ENCODE peak calls at places on chromosomes 7 and 10, in six cellular contexts. Z is upper lobe of left lung, P is K562, E is HepG2, S is A549, W is GM12878. H is an unnamed sample.

GRCh38 chr7:50415844-50416243 is 34.3 kb downstream of the FIGNL1 start:
- ATAC-seq in Z (no peak), P (no peak), E (no peak), S (no peak), W (peak), H (no peak)

GRCh38 chr10:13335881-13336280 is 12.2 kb downstream of the SEPHS1 start:
- ATAC-seq in Z (no peak), P (no peak), E (no peak), S (no peak), W (peak), H (no peak)

GRCh38 chr10:72108811-72109618 is 20.7 kb upstream of the SPOCK2 start:
- ATAC-seq in Z (no peak), P (no peak), E (no peak), S (no peak), W (no peak), H (no peak)

GRCh38 chr7:116273918-116274301 is 63.6 kb downstream of the TES start:
- ATAC-seq in Z (no peak), P (no peak), E (no peak), S (peak), W (no peak), H (no peak)

GRCh38 chr10:68489919-68490318 is 18.1 kb upstream of the DNA2 start:
- ATAC-seq in Z (no peak), P (no peak), E (peak), S (no peak), W (no peak), H (no peak)

GRCh38 chr7:41003031-41003925 is 699.6 kb downstream of the INHBA start:
- ATAC-seq in Z (no peak), P (peak), E (no peak), S (no peak), W (peak), H (no peak)

GRCh38 chr10:86821600-86821999 is 65.2 kb downstream of the BMPR1A start:
- ATAC-seq in Z (peak), P (peak), E (no peak), S (no peak), W (no peak), H (no peak)

GRCh38 chr7:149790146-149790548 is 16.8 kb upstream of the ZNF467 start:
- ATAC-seq in Z (peak), P (peak), E (no peak), S (no peak), W (peak), H (no peak)

GRCh38 chr10:103265712-103266329 is 11.1 kb upstream of the INA start:
- ATAC-seq in Z (peak), P (peak), E (peak), S (peak), W (no peak), H (no peak)

GRCh38 chr7:92749832-92750231 is 86.5 kb downstream of the CDK6 start:
- ATAC-seq in Z (no peak), P (no peak), E (no peak), S (no peak), W (no peak), H (no peak)

GRCh38 chr7:137664846-137665245 is 181.9 kb downstream of the DGKI start:
- ATAC-seq in Z (no peak), P (peak), E (no peak), S (no peak), W (peak), H (no peak)

GRCh38 chr7:88254721-88255120 is 34.9 kb upstream of the SRI start:
- ATAC-seq in Z (no peak), P (no peak), E (no peak), S (peak), W (no peak), H (no peak)

GRCh38 chr7:516606-517456 is 2.8 kb downstream of the PDGFA start:
- ATAC-seq in Z (peak), P (no peak), E (peak), S (no peak), W (no peak), H (peak)

GRCh38 chr7:44563171-44563679 is 10.5 kb downstream of the DDX56 start:
- ATAC-seq in Z (no peak), P (no peak), E (peak), S (no peak), W (no peak), H (no peak)

GRCh38 chr10:33330543-33331019 is 3.9 kb downstream of the NRP1 start:
- ATAC-seq in Z (peak), P (peak), E (peak), S (no peak), W (peak), H (no peak)

GRCh38 chr7:68700414-68700813 is 897.9 kb upstream of the AUTS2 start:
- ATAC-seq in Z (no peak), P (no peak), E (no peak), S (no peak), W (no peak), H (no peak)

GRCh38 chr10:122648599-122649428 is 50.8 kb downstream of the C10orf120 start:
- ATAC-seq in Z (peak), P (peak), E (peak), S (peak), W (peak), H (no peak)

GRCh38 chr10:85137253-85137652 is 808.9 kb downstream of the CCSER2 start:
- ATAC-seq in Z (no peak), P (no peak), E (no peak), S (no peak), W (no peak), H (no peak)

GRCh38 chr10:113540845-113541553 is 11.9 kb upstream of the HABP2 start:
- ATAC-seq in Z (no peak), P (no peak), E (peak), S (no peak), W (no peak), H (no peak)

GRCh38 chr10:104441601-104442000 is 88.0 kb downstream of the CFAP58 start:
- ATAC-seq in Z (peak), P (no peak), E (no peak), S (no peak), W (peak), H (no peak)

GRCh38 chr7:17782216-17782549 is 158.1 kb downstream of the SNX13 start:
- ATAC-seq in Z (no peak), P (no peak), E (no peak), S (no peak), W (no peak), H (no peak)

GRCh38 chr7:50393547-50394252 is 56.5 kb downstream of the FIGNL1 start:
- ATAC-seq in Z (no peak), P (peak), E (no peak), S (peak), W (peak), H (no peak)

GRCh38 chr10:11719496-11719895 is 22.7 kb upstream of the ECHDC3 start:
- ATAC-seq in Z (no peak), P (no peak), E (no peak), S (no peak), W (no peak), H (no peak)

GRCh38 chr7:35420657-35421056 is 166.8 kb upstream of the TBX20 start:
- ATAC-seq in Z (no peak), P (no peak), E (no peak), S (no peak), W (no peak), H (no peak)

GRCh38 chr7:128909605-128910568 is 622 bp downstream of the KCP start:
- ATAC-seq in Z (peak), P (no peak), E (peak), S (no peak), W (no peak), H (peak)

GRCh38 chr7:128906766-128907559 is 3.5 kb downstream of the KCP start:
- ATAC-seq in Z (no peak), P (no peak), E (no peak), S (no peak), W (no peak), H (no peak)

GRCh38 chr7:128911441-128912031 is 1.0 kb upstream of the KCP start:
- ATAC-seq in Z (peak), P (peak), E (peak), S (peak), W (no peak), H (peak)

GRCh38 chr7:128910569-128910945 is at the start of gene KCP:
- ATAC-seq in Z (peak), P (peak), E (no peak), S (no peak), W (no peak), H (no peak)

DNA sequence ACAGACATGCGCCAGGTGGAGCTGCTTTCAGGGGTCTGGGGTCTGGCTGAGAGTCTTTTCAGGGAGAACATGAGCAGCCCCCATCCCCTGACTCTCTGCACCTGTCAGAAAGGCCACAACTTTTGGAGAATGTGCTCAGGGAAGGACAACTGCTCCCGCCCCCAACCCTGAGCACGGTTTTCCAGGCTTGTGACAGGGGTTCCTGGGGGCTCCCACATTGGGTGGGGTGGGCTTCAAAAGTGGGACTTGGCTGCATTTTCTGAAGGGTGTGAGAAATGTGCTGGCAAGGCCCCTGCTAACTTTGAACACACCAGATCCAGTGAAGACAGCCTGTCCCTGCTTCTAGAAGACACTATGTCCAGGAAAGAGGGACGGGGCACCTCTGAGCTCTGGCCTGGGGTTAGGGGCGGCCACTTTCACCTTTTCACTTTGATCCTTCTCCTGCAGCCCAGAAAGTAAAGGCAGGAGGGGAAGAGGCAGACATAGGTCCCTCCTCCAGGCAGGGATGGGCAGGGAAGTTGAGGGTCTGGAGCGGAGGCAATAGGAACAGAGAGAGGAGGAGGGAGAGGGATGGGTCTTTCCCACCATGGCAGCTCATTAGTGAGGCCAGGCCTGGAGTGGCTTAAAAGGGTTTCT is 1.6 kb downstream of the KCP start:
- ATAC-seq in Z (no peak), P (no peak), E (no peak), S (no peak), W (no peak), H (no peak)
- TF ChIP-seq EP300 in Z (no peak), P (no peak), E (no peak), S (no peak), W (no peak), H (no peak)

DNA sequence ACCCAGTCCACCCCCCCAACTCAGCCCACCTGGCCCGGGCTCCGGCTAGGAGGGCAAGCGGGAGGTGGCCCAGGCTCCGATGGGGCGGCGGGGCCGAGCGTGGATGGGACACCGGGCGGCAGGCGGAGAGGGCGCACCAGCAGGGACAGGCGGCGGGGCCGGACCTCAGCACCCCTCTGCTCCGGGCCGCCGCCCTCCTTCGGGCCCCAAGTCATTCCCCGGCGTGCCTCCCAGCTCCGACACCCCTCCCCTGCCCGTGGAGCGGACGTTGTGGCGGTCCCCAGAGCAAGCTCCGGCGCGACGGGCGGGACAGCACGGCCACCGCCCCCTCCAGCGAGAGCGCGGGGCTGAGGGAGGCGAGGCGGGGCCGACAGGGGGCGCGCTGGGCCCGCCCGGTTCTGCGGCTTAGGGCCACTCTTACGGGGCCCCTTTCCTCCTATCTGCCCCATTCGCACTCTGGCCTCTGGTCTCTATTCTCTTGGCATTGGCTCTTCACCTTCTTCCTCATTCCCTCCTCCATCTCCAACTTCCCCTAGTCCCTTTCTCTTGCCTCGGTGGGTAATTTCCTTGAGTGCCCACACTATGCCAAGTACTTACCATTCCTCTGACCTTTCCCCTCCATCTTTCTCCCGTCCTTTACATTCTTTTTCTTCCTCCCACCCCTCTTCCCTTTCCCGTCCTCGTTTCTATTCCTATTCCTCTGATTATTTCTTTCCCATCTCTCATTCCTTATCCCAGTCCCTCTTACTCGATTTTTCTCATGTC is 710 bp upstream of the GBX1 start:
- ATAC-seq in Z (peak), P (peak), E (peak), S (peak), W (peak), H (peak)
- H3K4me3 ChIP-seq in Z (peak), P (peak), E (peak), S (peak), W (no peak), H (peak)

DNA sequence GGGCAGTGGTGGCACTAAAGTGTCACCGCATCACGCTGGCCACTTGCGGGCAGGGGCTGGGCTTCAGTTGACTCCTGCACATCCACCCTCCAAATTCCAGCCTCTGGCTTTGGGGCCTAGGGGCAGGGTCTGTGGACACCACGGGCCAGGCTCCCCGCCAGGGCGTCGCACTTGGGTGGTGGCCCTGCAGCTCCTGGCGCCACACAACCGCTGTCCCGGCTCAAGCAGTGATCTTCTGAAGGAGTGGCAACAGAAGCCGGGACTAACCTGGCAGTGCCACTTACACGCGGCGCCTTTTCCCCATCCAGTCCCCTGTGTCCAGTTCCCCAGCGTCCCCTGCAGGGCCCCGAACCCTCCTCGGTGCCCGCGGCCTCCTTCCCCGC is 134.3 kb upstream of the ZNF92 start:
- ATAC-seq in Z (no peak), P (no peak), E (no peak), S (no peak), W (no peak), H (peak)
- H3K27ac ChIP-seq in Z (peak), P (no peak), E (no peak), S (peak), W (no peak), H (no peak)

GRCh38 chr7:121182902-121183301 is 145.9 kb upstream of the WNT16 start:
- ATAC-seq in Z (no peak), P (no peak), E (no peak), S (no peak), W (no peak), H (no peak)
- TF ChIP-seq EP300 in Z (no peak), P (no peak), E (no peak), S (no peak), W (no peak), H (no peak)

GRCh38 chr10:5525581-5526271 is 965 bp downstream of the CALML3 start:
- ATAC-seq in Z (no peak), P (no peak), E (no peak), S (no peak), W (no peak), H (no peak)

GRCh38 chr10:5526691-5527331 is 2.0 kb downstream of the CALML3 start:
- ATAC-seq in Z (no peak), P (no peak), E (no peak), S (no peak), W (no peak), H (no peak)

GRCh38 chr10:5523796-5524574 is 776 bp upstream of the CALML3 start:
- ATAC-seq in Z (no peak), P (no peak), E (no peak), S (no peak), W (no peak), H (no peak)

GRCh38 chr10:5522913-5523560 is 1.7 kb upstream of the CALML3 start:
- ATAC-seq in Z (no peak), P (peak), E (no peak), S (no peak), W (no peak), H (no peak)

GRCh38 chr10:5524721-5525531 is at the start of gene CALML3:
- ATAC-seq in Z (no peak), P (no peak), E (no peak), S (no peak), W (no peak), H (no peak)
- H3K4me3 ChIP-seq in Z (no peak), P (no peak), E (no peak), S (no peak), W (no peak), H (no peak)

GRCh38 chr7:106430535-106431455 is 146.0 kb upstream of the NAMPT start:
- ATAC-seq in Z (no peak), P (no peak), E (no peak), S (no peak), W (no peak), H (no peak)
- H3K27ac ChIP-seq in Z (no peak), P (no peak), E (no peak), S (peak), W (no peak), H (no peak)

GRCh38 chr7:19930851-19931250 is 157.4 kb upstream of the TMEM196 start:
- ATAC-seq in Z (no peak), P (no peak), E (no peak), S (no peak), W (no peak), H (no peak)
- TF ChIP-seq EP300 in Z (no peak), P (no peak), E (no peak), S (no peak), W (no peak), H (no peak)

GRCh38 chr7:2824678-2825461 is 19.2 kb downstream of the GNA12 start:
- ATAC-seq in Z (no peak), P (peak), E (no peak), S (no peak), W (peak), H (no peak)
- H3K4me3 ChIP-seq in Z (no peak), P (no peak), E (no peak), S (no peak), W (no peak), H (no peak)

GRCh38 chr7:132081686-132082085 is 494.6 kb downstream of the PLXNA4 start:
- ATAC-seq in Z (no peak), P (no peak), E (no peak), S (no peak), W (no peak), H (no peak)
- H3K27ac ChIP-seq in Z (no peak), P (no peak), E (no peak), S (no peak), W (no peak), H (peak)

GRCh38 chr10:119650692-119651513 is at the start of gene BAG3:
- ATAC-seq in Z (peak), P (peak), E (peak), S (peak), W (peak), H (peak)
- TF ChIP-seq EP300 in Z (peak), P (peak), E (no peak), S (no peak), W (no peak), H (no peak)

H was measured in gastroesophageal sphincter.